ENCODE peak calls at places on chromosomes 11 and 22, in seven cellular contexts. R is stomach, I is tibial artery, Z is MCF 10A, Q is dorsolateral prefrontal cortex, D is AG04450, H is cardiac muscle cell. P is an unnamed sample.

GRCh38 chr11:122772945-122773344 is 65.4 kb upstream of the CRTAM start:
- DNase-seq in H (peak; percentile 68), Z (peak; percentile 43), R (no peak), I (no peak), Q (no peak), D (no peak), P (no peak)

GRCh38 chr11:70085815-70086769 is 8.0 kb downstream of the ANO1 start:
- DNase-seq in R (no peak), Q (no peak), Z (no peak), H (no peak), D (no peak), I (no peak), P (no peak)

GRCh38 chr11:117072517-117073218 is 25.6 kb downstream of the SIK3 start:
- DNase-seq in H (peak; percentile 91), Z (peak; percentile 92), D (peak; percentile 75), I (no peak), Q (no peak), R (no peak), P (peak; percentile 36)

GRCh38 chr11:18726040-18726439 is at the start of gene IGSF22:
- DNase-seq in D (no peak), H (no peak), R (no peak), I (no peak), Z (no peak), Q (no peak), P (no peak)

GRCh38 chr11:65500262-65501004 is 1.6 kb downstream of the MALAT1 start:
- DNase-seq in I (peak; percentile 35), D (no peak), Q (no peak), H (peak; percentile 77), Z (peak; percentile 63), R (no peak), P (no peak)

GRCh38 chr22:33013051-33013450 is 45.1 kb downstream of the SYN3 start:
- DNase-seq in H (no peak), Z (peak; percentile 26), R (no peak), Q (no peak), I (no peak), D (no peak), P (no peak)

GRCh38 chr11:69035150-69035958 is 13.4 kb upstream of the TPCN2 start:
- DNase-seq in D (no peak), I (peak; percentile 56), R (no peak), Q (no peak), Z (no peak), H (peak; percentile 52), P (no peak)

GRCh38 chr22:48486163-48486957 is 1341.3 kb downstream of the BRD1 start:
- DNase-seq in Z (no peak), D (no peak), H (no peak), Q (no peak), R (no peak), I (no peak), P (no peak)

GRCh38 chr11:45597116-45597515 is 68.3 kb downstream of the CHST1 start:
- DNase-seq in Q (no peak), I (no peak), R (no peak), H (no peak), D (no peak), Z (no peak), P (no peak)

GRCh38 chr11:68505596-68505995 is 45.0 kb downstream of the PPP6R3 start:
- DNase-seq in D (no peak), Q (no peak), Z (no peak), R (no peak), I (no peak), H (no peak), P (no peak)

GRCh38 chr11:85620243-85620642 is 6.9 kb downstream of the DLG2 start:
- DNase-seq in D (no peak), I (no peak), Q (no peak), H (no peak), R (no peak), Z (no peak), P (no peak)

GRCh38 chr11:130478204-130478701 is 29.8 kb downstream of the ADAMTS15 start:
- DNase-seq in Q (no peak), H (peak; percentile 95), I (peak; percentile 82), Z (peak; percentile 88), D (peak; percentile 88), R (peak; percentile 60), P (peak; percentile 10)

GRCh38 chr11:46977940-46978595 is 41.5 kb downstream of the CSTPP1 start:
- DNase-seq in H (no peak), Q (no peak), D (no peak), R (no peak), Z (peak; percentile 34), I (no peak), P (no peak)

GRCh38 chr11:40842750-40843339 is 616.6 kb downstream of the LRRC4C start:
- DNase-seq in R (no peak), D (no peak), Q (no peak), I (no peak), Z (no peak), H (no peak), P (no peak)

GRCh38 chr11:126415128-126415527 is 59.6 kb downstream of the ST3GAL4 start:
- DNase-seq in I (peak; percentile 92), Z (no peak), D (peak; percentile 52), Q (peak; percentile 67), H (peak; percentile 96), R (peak; percentile 60), P (no peak)

GRCh38 chr11:3086114-3086513 is 28.9 kb upstream of the CARS1 start:
- DNase-seq in D (no peak), Z (no peak), I (no peak), Q (no peak), H (no peak), R (no peak), P (peak; percentile 3)

GRCh38 chr11:13970986-13971385 is 8.5 kb downstream of the SPON1 start:
- DNase-seq in D (no peak), Q (no peak), I (no peak), Z (peak; percentile 64), R (peak; percentile 42), H (no peak), P (no peak)

GRCh38 chr11:126163074-126163700 is 48.3 kb downstream of the RPUSD4 start:
- DNase-seq in Z (peak; percentile 57), Q (no peak), R (no peak), I (no peak), D (peak; percentile 71), H (peak; percentile 54), P (no peak)

GRCh38 chr22:44439356-44440223 is 58.4 kb downstream of the RTL6 start:
- DNase-seq in I (no peak), Q (no peak), R (no peak), H (no peak), Z (no peak), D (no peak), P (no peak)

GRCh38 chr11:125062931-125063428 is at the start of gene SLC37A2:
- DNase-seq in H (peak; percentile 68), I (peak; percentile 67), D (no peak), Q (no peak), Z (peak; percentile 62), R (peak; percentile 73), P (peak; percentile 90)

GRCh38 chr11:47863189-47863892 is 15.2 kb upstream of the NUP160 start:
- DNase-seq in D (peak; percentile 85), Z (peak; percentile 40), I (no peak), H (peak; percentile 81), Q (no peak), R (no peak), P (no peak)

GRCh38 chr11:45745065-45745811 is 59.7 kb upstream of the SLC35C1 start:
- DNase-seq in Z (no peak), R (no peak), H (peak; percentile 73), I (peak; percentile 60), D (no peak), Q (no peak), P (no peak)

GRCh38 chr11:118918128-118918685 is 7.5 kb downstream of the BCL9L start:
- DNase-seq in H (peak; percentile 97), Z (peak; percentile 92), Q (no peak), D (no peak), R (peak; percentile 78), I (peak; percentile 92), P (no peak)

GRCh38 chr22:47396105-47396504 is 633.7 kb downstream of the TBC1D22A start:
- DNase-seq in R (no peak), Z (no peak), H (no peak), D (no peak), Q (no peak), I (peak; percentile 10), P (no peak)

GRCh38 chr22:38882480-38882879 is 10.5 kb upstream of the CBX6 start:
- DNase-seq in Q (no peak), H (peak; percentile 64), Z (no peak), I (peak; percentile 50), D (no peak), R (no peak), P (no peak)

GRCh38 chr11:76630600-76630999 is 39.9 kb downstream of the LRRC32 start:
- DNase-seq in D (no peak), H (no peak), I (no peak), R (no peak), Q (no peak), Z (no peak), P (no peak)
- TF ChIP-seq CTCF in D (no peak), H (no peak), I (no peak), R (no peak), Q (no peak), Z (no peak), P (no peak)

GRCh38 chr22:27747396-27748256 is 53.9 kb downstream of the MN1 start:
- DNase-seq in D (no peak), I (peak; percentile 41), R (no peak), Q (no peak), H (peak; percentile 66), Z (peak; percentile 60), P (no peak)
- TF ChIP-seq CTCF in D (no peak), I (peak; percentile 65), R (peak; percentile 10), Q (no peak), H (peak; percentile 42), Z (peak; percentile 33), P (no peak)

GRCh38 chr11:20874358-20874757 is 205.0 kb downstream of the NELL1 start:
- DNase-seq in H (no peak), Q (no peak), Z (no peak), I (no peak), D (no peak), R (no peak), P (no peak)
- TF ChIP-seq CTCF in H (no peak), Q (no peak), Z (no peak), I (no peak), D (no peak), R (no peak), P (no peak)

DNA sequence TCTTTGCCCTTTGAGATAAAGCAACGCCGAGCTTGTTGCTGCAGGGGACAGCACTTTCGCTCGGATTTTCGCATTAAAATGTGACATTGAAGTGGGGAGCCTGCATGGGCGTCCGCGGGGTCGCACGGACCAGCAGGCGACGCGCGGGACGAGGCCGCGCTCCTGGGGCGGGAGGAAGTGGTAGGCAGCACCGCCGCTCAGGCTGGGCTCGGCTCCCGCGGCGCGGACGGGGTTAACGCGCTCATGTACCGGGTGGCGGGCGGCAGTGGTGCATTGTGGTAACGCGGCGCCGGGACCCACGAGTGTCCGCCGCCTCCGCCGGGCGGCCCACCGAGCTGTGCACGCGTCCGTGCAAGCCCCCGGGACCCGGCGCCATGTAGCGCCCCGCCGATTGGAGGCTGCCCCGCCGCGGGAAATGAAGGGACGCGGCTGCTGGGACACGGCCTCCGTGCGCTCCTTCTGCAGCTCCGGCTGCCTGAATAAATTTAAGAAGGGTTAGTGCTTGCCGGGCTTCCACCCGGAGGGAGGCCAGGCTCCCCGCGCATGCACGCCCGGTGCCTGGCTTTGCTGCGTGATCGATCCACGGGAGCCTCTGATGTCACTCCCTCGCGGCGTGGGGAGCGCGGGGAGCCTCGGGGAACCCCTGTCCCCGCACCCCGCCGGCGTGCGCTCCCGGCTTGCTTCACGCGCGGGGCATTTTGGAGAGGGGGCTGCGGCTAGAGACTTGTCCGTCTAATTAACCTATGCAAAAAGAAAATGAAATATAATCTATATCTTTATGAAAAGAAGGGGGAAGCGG is 127.7 kb downstream of the OSBP2 start:
- DNase-seq in H (no peak), Z (no peak), I (no peak), R (no peak), D (no peak), Q (no peak), P (no peak)
- TF ChIP-seq CTCF in H (no peak), Z (no peak), I (no peak), R (no peak), D (no peak), Q (no peak), P (no peak)

GRCh38 chr11:104343578-104343977 is 179.6 kb upstream of the PDGFD start:
- DNase-seq in R (no peak), I (no peak), Q (no peak), H (peak; percentile 17), Z (peak; percentile 19), D (no peak), P (no peak)
- TF ChIP-seq CTCF in R (peak; percentile 37), I (peak; percentile 14), Q (peak; percentile 47), H (peak; percentile 35), Z (peak; percentile 36), D (peak; percentile 47), P (peak; percentile 11)